ENCODE peak calls at places on chromosome 11, in six cellular contexts. K, T, V, N, O and M are unnamed samples.
A peak's percentile ranks its signal among the peaks of the same experiment; 100 is the strongest.

GRCh38 chr11:68440254-68440653 is 20.3 kb upstream of the PPP6R3 start:
- DNase-seq in K (no peak), T (no peak), V (no peak), N (no peak), O (no peak), M (no peak)

GRCh38 chr11:72446929-72447753 is 12.8 kb upstream of the CLPB start:
- DNase-seq in K (peak; percentile 60), T (peak; percentile 69), V (no peak), N (peak; percentile 24), O (no peak), M (peak; percentile 62)

GRCh38 chr11:119419834-119420492 is 3.0 kb downstream of the THY1 start:
- DNase-seq in K (no peak), T (no peak), V (no peak), N (no peak), O (no peak), M (no peak)

GRCh38 chr11:14388352-14388751 is 29.4 kb upstream of the RRAS2 start:
- DNase-seq in K (no peak), T (peak; percentile 51), V (no peak), N (no peak), O (no peak), M (no peak)

GRCh38 chr11:106278391-106278790 is 200.9 kb downstream of the AASDHPPT start:
- DNase-seq in K (no peak), T (no peak), V (no peak), N (no peak), O (no peak), M (no peak)

GRCh38 chr11:126654886-126655806 is 299.7 kb downstream of the ST3GAL4 start:
- DNase-seq in K (no peak), T (no peak), V (no peak), N (no peak), O (no peak), M (no peak)

GRCh38 chr11:10693509-10694071 is at the start of gene IRAG1:
- DNase-seq in K (no peak), T (peak; percentile 78), V (peak; percentile 40), N (peak; percentile 69), O (no peak), M (no peak)

GRCh38 chr11:102521121-102521520 is 9.4 kb downstream of the MMP7 start:
- DNase-seq in K (no peak), T (no peak), V (no peak), N (no peak), O (no peak), M (no peak)

GRCh38 chr11:12674936-12675696 is 895 bp downstream of the TEAD1 start:
- DNase-seq in K (peak; percentile 11), T (no peak), V (peak; percentile 42), N (no peak), O (no peak), M (no peak)

GRCh38 chr11:84089072-84090057 is 803.2 kb upstream of the CCDC90B start:
- DNase-seq in K (no peak), T (no peak), V (no peak), N (no peak), O (no peak), M (no peak)

GRCh38 chr11:133531450-133531849 is 851 bp downstream of the OPCML start:
- DNase-seq in K (no peak), T (no peak), V (no peak), N (no peak), O (no peak), M (no peak)

GRCh38 chr11:35288817-35289541 is 130.4 kb downstream of the SLC1A2 start:
- DNase-seq in K (no peak), T (peak; percentile 80), V (no peak), N (no peak), O (no peak), M (no peak)

GRCh38 chr11:71294846-71295600 is 42.6 kb upstream of the SHANK2 start:
- DNase-seq in K (no peak), T (no peak), V (no peak), N (no peak), O (no peak), M (no peak)

GRCh38 chr11:86206296-86206695 is 38.3 kb upstream of the EED start:
- DNase-seq in K (no peak), T (no peak), V (no peak), N (no peak), O (no peak), M (no peak)

GRCh38 chr11:65792456-65792855 is 5.6 kb downstream of the OVOL1 start:
- DNase-seq in K (no peak), T (no peak), V (no peak), N (no peak), O (no peak), M (no peak)

GRCh38 chr11:3157381-3158130 is 7.6 kb downstream of the OSBPL5 start:
- DNase-seq in K (no peak), T (no peak), V (peak; percentile 16), N (no peak), O (peak; percentile 48), M (peak; percentile 62)

GRCh38 chr11:85953491-85954143 is 98.4 kb downstream of the CCDC83 start:
- DNase-seq in K (no peak), T (peak; percentile 68), V (no peak), N (peak; percentile 20), O (no peak), M (no peak)

DNA sequence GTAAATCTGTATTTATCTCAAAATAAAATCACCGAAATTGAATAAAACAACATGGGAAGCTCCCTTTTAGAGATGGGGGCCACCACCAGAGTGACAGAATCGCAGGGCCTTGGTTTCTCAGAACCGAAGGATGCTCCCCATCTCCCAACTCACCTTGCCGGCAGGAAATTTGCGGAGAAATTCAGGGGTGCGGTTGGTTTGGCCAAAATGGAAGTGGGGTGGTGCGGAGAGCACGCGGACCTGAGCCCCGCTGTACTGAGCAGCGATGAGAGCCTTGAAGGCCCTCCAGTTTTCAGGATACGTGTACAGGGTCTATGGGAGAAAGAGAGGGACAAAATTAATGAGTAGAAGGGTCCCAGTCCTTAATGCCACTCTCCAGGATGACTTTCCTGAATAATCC is 1.3 kb downstream of the EEF1G start:
- DNase-seq in K (no peak), T (no peak), V (no peak), N (no peak), O (no peak), M (no peak)
- H3K4me3 ChIP-seq in K (peak overlapping the region; percentile 89), T (peak overlapping the region; percentile 74), V (peak overlapping the region; percentile 90), N (peak overlapping the region; percentile 92), O (peak overlapping the region; percentile 82), M (peak overlapping the region; percentile 83)

DNA sequence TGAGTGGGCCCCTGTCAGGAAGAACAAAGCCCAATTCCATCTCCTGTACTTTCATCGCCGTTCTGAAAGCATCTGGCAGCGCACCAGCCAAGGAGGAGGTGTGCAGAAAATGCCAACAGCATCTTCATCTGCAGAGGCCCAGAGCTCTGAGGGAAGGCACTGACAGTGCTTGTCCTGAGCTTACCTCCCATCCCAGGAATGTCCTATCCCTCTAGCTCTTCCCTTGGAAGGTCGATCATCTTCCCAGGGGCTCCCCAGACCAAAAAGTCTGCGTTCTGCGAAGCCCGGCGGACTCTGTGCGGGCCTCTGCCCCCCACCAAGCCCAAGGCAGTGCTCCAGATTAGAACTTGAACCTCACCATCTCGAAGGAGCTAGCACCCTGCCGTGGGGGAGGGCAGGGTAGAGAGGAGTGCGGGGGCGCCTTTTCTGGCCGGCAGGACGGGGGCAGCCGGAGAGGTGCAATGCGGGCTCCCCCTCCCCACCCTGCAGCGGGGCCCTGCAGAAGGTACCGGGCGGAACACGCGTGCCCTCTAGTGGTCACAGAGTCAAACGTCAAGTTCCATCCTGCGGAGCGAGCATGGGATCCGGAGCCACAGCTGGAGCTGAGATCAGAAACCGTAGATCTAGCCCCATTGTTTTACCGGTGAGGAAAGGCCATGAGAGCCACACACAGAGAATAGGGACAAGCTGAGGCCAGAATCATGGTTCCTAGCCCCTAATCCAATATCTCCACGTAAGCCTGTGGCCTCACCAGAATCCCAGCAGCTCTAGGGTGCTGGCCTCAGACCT is 5.0 kb downstream of the SCN2B start:
- DNase-seq in K (peak; percentile 65), T (peak; percentile 36), V (peak; percentile 65), N (peak; percentile 8), O (peak; percentile 80), M (peak; percentile 54)
- H3K4me3 ChIP-seq in K (no peak overlapping the region), T (no peak overlapping the region), V (peak overlapping the region; percentile 33), N (no peak overlapping the region), O (no peak overlapping the region), M (no peak overlapping the region)

GRCh38 chr11:128619540-128620305 is 32.4 kb upstream of the ETS1 start:
- DNase-seq in K (no peak), T (no peak), V (no peak), N (no peak), O (no peak), M (no peak)
- H3K4me3 ChIP-seq in K (no peak overlapping the region), T (no peak overlapping the region), V (no peak overlapping the region), N (no peak overlapping the region), O (no peak overlapping the region), M (no peak overlapping the region)

GRCh38 chr11:1459219-1459575 is 27.4 kb downstream of the MOB2 start:
- DNase-seq in K (no peak), T (no peak), V (no peak), N (no peak), O (no peak), M (no peak)
- H3K4me3 ChIP-seq in K (no peak overlapping the region), T (no peak overlapping the region), V (no peak overlapping the region), N (no peak overlapping the region), O (no peak overlapping the region), M (no peak overlapping the region)

GRCh38 chr11:46391186-46391577 is 394 bp downstream of the CHRM4 start:
- DNase-seq in K (no peak), T (no peak), V (no peak), N (no peak), O (no peak), M (no peak)
- H3K4me3 ChIP-seq in K (no peak overlapping the region), T (peak overlapping the region; percentile 10), V (peak overlapping the region; percentile 56), N (peak overlapping the region; percentile 48), O (no peak overlapping the region), M (peak overlapping the region; percentile 33)

GRCh38 chr11:6607190-6607635 is 3.6 kb downstream of the ILK start:
- DNase-seq in K (no peak), T (no peak), V (no peak), N (no peak), O (no peak), M (no peak)
- H3K4me3 ChIP-seq in K (no peak overlapping the region), T (no peak overlapping the region), V (peak overlapping the region; percentile 75), N (peak overlapping the region; percentile 23), O (no peak overlapping the region), M (no peak overlapping the region)

GRCh38 chr11:725624-726202 is 19.7 kb downstream of the EPS8L2 start:
- DNase-seq in K (no peak), T (no peak), V (peak; percentile 19), N (no peak), O (no peak), M (no peak)
- H3K4me3 ChIP-seq in K (peak overlapping the region; percentile 51), T (no peak overlapping the region), V (peak overlapping the region; percentile 40), N (no peak overlapping the region), O (no peak overlapping the region), M (peak overlapping the region; percentile 16)